ENCODE peak calls at places on chromosome 13, in eight cellular contexts. One of them, this sample, is unnamed.
A peak's percentile ranks its signal among the peaks of the same experiment; 100 is the strongest.

GRCh38 chr13:44013666-44014291 is 134.1 kb downstream of the LACC1 start:
- DNase-seq in right lobe of liver: no peak
- DNase-seq in uterus: peak; percentile 21
- DNase-seq in esophagus squamous epithelium: no peak
- DNase-seq in gastrocnemius medialis: no peak
- DNase-seq in HepG2: no peak
- DNase-seq in prostate gland: no peak
- DNase-seq in vagina: no peak
- DNase-seq in this sample: no peak

GRCh38 chr13:76754414-76754813 is 131.8 kb downstream of the KCTD12 start:
- DNase-seq in right lobe of liver: no peak
- DNase-seq in uterus: peak; percentile 34
- DNase-seq in esophagus squamous epithelium: no peak
- DNase-seq in gastrocnemius medialis: peak; percentile 10
- DNase-seq in HepG2: no peak
- DNase-seq in prostate gland: no peak
- DNase-seq in vagina: no peak
- DNase-seq in this sample: no peak

GRCh38 chr13:57409121-57409520 is 222.4 kb upstream of the PCDH17 start:
- DNase-seq in right lobe of liver: no peak
- DNase-seq in uterus: no peak
- DNase-seq in esophagus squamous epithelium: no peak
- DNase-seq in gastrocnemius medialis: no peak
- DNase-seq in HepG2: no peak
- DNase-seq in prostate gland: no peak
- DNase-seq in vagina: no peak
- DNase-seq in this sample: no peak

GRCh38 chr13:59480857-59481256 is 682.9 kb downstream of the DIAPH3 start:
- DNase-seq in right lobe of liver: no peak
- DNase-seq in uterus: no peak
- DNase-seq in esophagus squamous epithelium: no peak
- DNase-seq in gastrocnemius medialis: no peak
- DNase-seq in HepG2: no peak
- DNase-seq in prostate gland: no peak
- DNase-seq in vagina: no peak
- DNase-seq in this sample: no peak

GRCh38 chr13:73177911-73178565 is 119.2 kb downstream of the KLF5 start:
- DNase-seq in right lobe of liver: no peak
- DNase-seq in uterus: no peak
- DNase-seq in esophagus squamous epithelium: no peak
- DNase-seq in gastrocnemius medialis: no peak
- DNase-seq in HepG2: no peak
- DNase-seq in prostate gland: no peak
- DNase-seq in vagina: no peak
- DNase-seq in this sample: no peak

GRCh38 chr13:61466280-61466679 is 50.6 kb upstream of the PCDH20 start:
- DNase-seq in right lobe of liver: no peak
- DNase-seq in uterus: no peak
- DNase-seq in esophagus squamous epithelium: no peak
- DNase-seq in gastrocnemius medialis: no peak
- DNase-seq in HepG2: peak; percentile 3
- DNase-seq in prostate gland: no peak
- DNase-seq in vagina: no peak
- DNase-seq in this sample: no peak

GRCh38 chr13:30745917-30746686 is 10.8 kb downstream of the ALOX5AP start:
- DNase-seq in right lobe of liver: peak; percentile 54
- DNase-seq in uterus: no peak
- DNase-seq in esophagus squamous epithelium: no peak
- DNase-seq in gastrocnemius medialis: no peak
- DNase-seq in HepG2: peak; percentile 65
- DNase-seq in prostate gland: no peak
- DNase-seq in vagina: no peak
- DNase-seq in this sample: peak; percentile 66

GRCh38 chr13:60138674-60139073 is 25.1 kb downstream of the DIAPH3 start:
- DNase-seq in right lobe of liver: no peak
- DNase-seq in uterus: no peak
- DNase-seq in esophagus squamous epithelium: no peak
- DNase-seq in gastrocnemius medialis: no peak
- DNase-seq in HepG2: no peak
- DNase-seq in prostate gland: no peak
- DNase-seq in vagina: no peak
- DNase-seq in this sample: no peak

GRCh38 chr13:33174980-33175379 is 110.6 kb downstream of the STARD13 start:
- DNase-seq in right lobe of liver: no peak
- DNase-seq in uterus: no peak
- DNase-seq in esophagus squamous epithelium: no peak
- DNase-seq in gastrocnemius medialis: no peak
- DNase-seq in HepG2: no peak
- DNase-seq in prostate gland: no peak
- DNase-seq in vagina: no peak
- DNase-seq in this sample: no peak

GRCh38 chr13:33175991-33176390 is 109.6 kb downstream of the STARD13 start:
- DNase-seq in right lobe of liver: no peak
- DNase-seq in uterus: no peak
- DNase-seq in esophagus squamous epithelium: no peak
- DNase-seq in gastrocnemius medialis: no peak
- DNase-seq in HepG2: no peak
- DNase-seq in prostate gland: no peak
- DNase-seq in vagina: no peak
- DNase-seq in this sample: no peak

GRCh38 chr13:33172400-33172799 is 113.2 kb downstream of the STARD13 start:
- DNase-seq in right lobe of liver: no peak
- DNase-seq in uterus: no peak
- DNase-seq in esophagus squamous epithelium: no peak
- DNase-seq in gastrocnemius medialis: peak; percentile 60
- DNase-seq in HepG2: no peak
- DNase-seq in prostate gland: peak; percentile 38
- DNase-seq in vagina: no peak
- DNase-seq in this sample: no peak

GRCh38 chr13:33174491-33174890 is 111.1 kb downstream of the STARD13 start:
- DNase-seq in right lobe of liver: no peak
- DNase-seq in uterus: no peak
- DNase-seq in esophagus squamous epithelium: no peak
- DNase-seq in gastrocnemius medialis: no peak
- DNase-seq in HepG2: no peak
- DNase-seq in prostate gland: no peak
- DNase-seq in vagina: no peak
- DNase-seq in this sample: no peak

DNA sequence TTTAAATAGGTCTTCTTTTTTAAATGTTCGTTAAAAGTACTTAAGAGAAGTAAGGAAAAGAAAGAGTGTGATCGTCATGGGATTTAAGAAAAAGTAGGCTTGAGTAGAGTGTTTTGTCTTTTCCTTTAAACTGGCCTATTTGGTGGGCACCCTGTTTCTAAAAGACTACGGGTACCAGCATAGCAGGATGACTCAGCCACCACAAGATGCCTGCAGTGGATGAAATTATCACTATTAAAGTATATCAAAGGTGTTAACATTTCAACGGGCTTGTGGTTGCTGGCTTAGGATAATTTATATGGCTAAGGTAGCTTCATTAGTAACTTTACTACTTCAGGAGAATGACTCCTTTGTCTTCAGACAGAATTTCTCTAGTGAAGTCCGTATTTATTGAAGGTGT is 112.6 kb downstream of the STARD13 start:
- DNase-seq in right lobe of liver: no peak
- DNase-seq in uterus: no peak
- DNase-seq in esophagus squamous epithelium: no peak
- DNase-seq in gastrocnemius medialis: no peak
- DNase-seq in HepG2: no peak
- DNase-seq in prostate gland: no peak
- DNase-seq in vagina: no peak
- DNase-seq in this sample: no peak
- H3K4me1 ChIP-seq in right lobe of liver: peaks cover 2% of the 10 kb centered on the region
- H3K4me1 ChIP-seq in uterus: no peaks in the 10 kb centered on the region
- H3K4me1 ChIP-seq in esophagus squamous epithelium: peaks cover 39% of the 10 kb centered on the region
- H3K4me1 ChIP-seq in gastrocnemius medialis: peaks cover 58% of the 10 kb centered on the region
- H3K4me1 ChIP-seq in HepG2: peaks cover 39% of the 10 kb centered on the region
- H3K4me1 ChIP-seq in prostate gland: no peaks in the 10 kb centered on the region
- H3K4me1 ChIP-seq in vagina: peaks cover 37% of the 10 kb centered on the region
- H3K4me1 ChIP-seq in this sample: peaks cover 28% of the 10 kb centered on the region

GRCh38 chr13:80245162-80245733 is 95.7 kb downstream of the SPRY2 start:
- DNase-seq in right lobe of liver: no peak
- DNase-seq in uterus: no peak
- DNase-seq in esophagus squamous epithelium: no peak
- DNase-seq in gastrocnemius medialis: no peak
- DNase-seq in HepG2: no peak
- DNase-seq in prostate gland: no peak
- DNase-seq in vagina: no peak
- DNase-seq in this sample: no peak

GRCh38 chr13:80251403-80251802 is 89.5 kb downstream of the SPRY2 start:
- DNase-seq in right lobe of liver: no peak
- DNase-seq in uterus: no peak
- DNase-seq in esophagus squamous epithelium: no peak
- DNase-seq in gastrocnemius medialis: no peak
- DNase-seq in HepG2: no peak
- DNase-seq in prostate gland: no peak
- DNase-seq in vagina: no peak
- DNase-seq in this sample: no peak

GRCh38 chr13:80255946-80256345 is 85.0 kb downstream of the SPRY2 start:
- DNase-seq in right lobe of liver: no peak
- DNase-seq in uterus: no peak
- DNase-seq in esophagus squamous epithelium: no peak
- DNase-seq in gastrocnemius medialis: no peak
- DNase-seq in HepG2: no peak
- DNase-seq in prostate gland: no peak
- DNase-seq in vagina: no peak
- DNase-seq in this sample: no peak

GRCh38 chr13:80244574-80244973 is 96.4 kb downstream of the SPRY2 start:
- DNase-seq in right lobe of liver: no peak
- DNase-seq in uterus: no peak
- DNase-seq in esophagus squamous epithelium: no peak
- DNase-seq in gastrocnemius medialis: no peak
- DNase-seq in HepG2: no peak
- DNase-seq in prostate gland: no peak
- DNase-seq in vagina: no peak
- DNase-seq in this sample: no peak

DNA sequence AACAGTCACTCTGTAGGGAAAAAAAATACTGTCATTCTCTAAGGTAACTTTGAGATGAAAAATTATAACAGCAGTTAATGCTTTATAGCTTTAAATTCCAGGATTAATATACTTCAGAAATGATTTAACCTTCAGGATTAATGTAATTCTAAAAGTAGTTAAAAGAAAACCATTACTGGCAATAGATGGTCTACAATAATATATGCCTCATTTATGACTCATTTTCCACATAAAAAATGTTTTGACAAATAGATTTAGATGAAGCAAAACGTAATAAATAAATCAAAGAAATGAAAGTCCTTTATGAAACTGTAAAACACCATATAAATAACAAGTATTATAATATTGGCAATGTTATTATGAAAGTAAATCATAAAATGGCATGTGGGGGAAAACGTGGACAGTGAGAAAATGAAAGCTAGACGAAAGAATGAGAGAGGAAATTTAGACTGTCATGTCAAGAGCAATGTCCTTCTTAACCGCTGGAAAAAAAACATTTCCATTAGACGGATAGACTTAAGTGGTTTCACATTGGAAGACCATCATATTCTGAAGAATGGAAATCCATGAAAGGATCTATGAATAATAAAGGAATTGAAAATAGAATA is 90.9 kb downstream of the SPRY2 start:
- DNase-seq in right lobe of liver: no peak
- DNase-seq in uterus: no peak
- DNase-seq in esophagus squamous epithelium: no peak
- DNase-seq in gastrocnemius medialis: no peak
- DNase-seq in HepG2: no peak
- DNase-seq in prostate gland: no peak
- DNase-seq in vagina: no peak
- DNase-seq in this sample: no peak
- H3K4me3 ChIP-seq in right lobe of liver: no peak overlapping the region
- H3K4me3 ChIP-seq in uterus: no peak overlapping the region
- H3K4me3 ChIP-seq in esophagus squamous epithelium: no peak overlapping the region
- H3K4me3 ChIP-seq in gastrocnemius medialis: peak overlapping the region; percentile 25
- H3K4me3 ChIP-seq in HepG2: no peak overlapping the region
- H3K4me3 ChIP-seq in prostate gland: no peak overlapping the region
- H3K4me3 ChIP-seq in vagina: peak overlapping the region; percentile 4
- H3K4me3 ChIP-seq in this sample: no peak overlapping the region

GRCh38 chr13:113588394-113589111 is 4.0 kb downstream of the TFDP1 start:
- DNase-seq in right lobe of liver: no peak
- DNase-seq in uterus: no peak
- DNase-seq in esophagus squamous epithelium: no peak
- DNase-seq in gastrocnemius medialis: no peak
- DNase-seq in HepG2: no peak
- DNase-seq in prostate gland: no peak
- DNase-seq in vagina: peak; percentile 43
- DNase-seq in this sample: no peak
- TF ChIP-seq POLR2A in right lobe of liver: no peak
- TF ChIP-seq POLR2A in uterus: no peak
- TF ChIP-seq POLR2A in esophagus squamous epithelium: no peak
- TF ChIP-seq POLR2A in gastrocnemius medialis: no peak
- TF ChIP-seq POLR2A in HepG2: no peak
- TF ChIP-seq POLR2A in prostate gland: no peak
- TF ChIP-seq POLR2A in vagina: no peak
- TF ChIP-seq POLR2A in this sample: no peak

GRCh38 chr13:48242677-48243076 is 9.7 kb downstream of the ITM2B start:
- DNase-seq in right lobe of liver: no peak
- DNase-seq in uterus: no peak
- DNase-seq in esophagus squamous epithelium: no peak
- DNase-seq in gastrocnemius medialis: no peak
- DNase-seq in HepG2: no peak
- DNase-seq in prostate gland: no peak
- DNase-seq in vagina: no peak
- DNase-seq in this sample: no peak

GRCh38 chr13:48236528-48237353 is 3.7 kb downstream of the ITM2B start:
- DNase-seq in right lobe of liver: no peak
- DNase-seq in uterus: no peak
- DNase-seq in esophagus squamous epithelium: no peak
- DNase-seq in gastrocnemius medialis: no peak
- DNase-seq in HepG2: no peak
- DNase-seq in prostate gland: no peak
- DNase-seq in vagina: no peak
- DNase-seq in this sample: no peak

GRCh38 chr13:48246097-48246496 is 13.1 kb downstream of the ITM2B start:
- DNase-seq in right lobe of liver: no peak
- DNase-seq in uterus: no peak
- DNase-seq in esophagus squamous epithelium: no peak
- DNase-seq in gastrocnemius medialis: no peak
- DNase-seq in HepG2: no peak
- DNase-seq in prostate gland: no peak
- DNase-seq in vagina: no peak
- DNase-seq in this sample: no peak

GRCh38 chr13:48244159-48244558 is 11.2 kb downstream of the ITM2B start:
- DNase-seq in right lobe of liver: no peak
- DNase-seq in uterus: no peak
- DNase-seq in esophagus squamous epithelium: no peak
- DNase-seq in gastrocnemius medialis: no peak
- DNase-seq in HepG2: no peak
- DNase-seq in prostate gland: no peak
- DNase-seq in vagina: no peak
- DNase-seq in this sample: no peak

DNA sequence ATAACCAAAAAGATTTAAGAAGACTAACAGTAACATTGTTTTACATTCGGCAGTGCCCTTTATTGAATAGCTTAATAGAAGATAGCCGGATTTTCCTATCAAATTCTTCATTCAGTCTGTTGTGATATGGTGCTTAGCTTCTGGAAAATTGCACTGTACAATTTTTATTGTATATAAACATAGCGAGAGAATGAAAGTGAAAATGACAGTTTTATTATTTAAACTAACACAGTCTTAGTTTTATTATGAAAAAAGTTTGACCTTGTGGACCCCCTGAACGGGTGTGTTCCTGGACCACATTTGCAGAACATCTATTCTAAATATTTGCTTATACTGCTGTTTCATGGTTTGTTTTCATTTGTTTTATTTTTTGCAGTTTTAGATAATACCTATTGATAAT is 8.6 kb downstream of the ITM2B start:
- DNase-seq in right lobe of liver: no peak
- DNase-seq in uterus: no peak
- DNase-seq in esophagus squamous epithelium: no peak
- DNase-seq in gastrocnemius medialis: no peak
- DNase-seq in HepG2: no peak
- DNase-seq in prostate gland: no peak
- DNase-seq in vagina: no peak
- DNase-seq in this sample: no peak
- H3K4me1 ChIP-seq in right lobe of liver: no peaks in the 10 kb centered on the region
- H3K4me1 ChIP-seq in uterus: no peaks in the 10 kb centered on the region
- H3K4me1 ChIP-seq in esophagus squamous epithelium: peaks cover 100% of the 10 kb centered on the region
- H3K4me1 ChIP-seq in gastrocnemius medialis: peaks cover 77% of the 10 kb centered on the region
- H3K4me1 ChIP-seq in HepG2: peaks cover 66% of the 10 kb centered on the region
- H3K4me1 ChIP-seq in prostate gland: no peaks in the 10 kb centered on the region
- H3K4me1 ChIP-seq in vagina: peaks cover 92% of the 10 kb centered on the region
- H3K4me1 ChIP-seq in this sample: peaks cover 64% of the 10 kb centered on the region

This sample was measured in body of pancreas.